ENCODE peak calls at places on chromosomes 1 and 21, in eight cellular contexts. A, H, U, L, I, C, B and V are unnamed samples.

GRCh38 chr1:74517599-74518051 is 5.2 kb upstream of the LRRC53 start:
- DNase-seq in A (no peak), H (no peak), U (no peak), L (no peak), I (no peak), C (no peak), B (no peak), V (no peak)

GRCh38 chr1:202888507-202889360 is at the start of gene RABIF:
- DNase-seq in A (peak), H (peak), U (peak), L (peak), I (peak), C (peak), B (peak), V (peak)

GRCh38 chr21:15850645-15851044 is 120.9 kb downstream of the USP25 start:
- DNase-seq in A (no peak), H (no peak), U (no peak), L (no peak), I (no peak), C (peak), B (no peak), V (no peak)

GRCh38 chr1:16447641-16448040 is 7.1 kb downstream of the NECAP2 start:
- DNase-seq in A (no peak), H (no peak), U (no peak), L (no peak), I (no peak), C (no peak), B (no peak), V (no peak)

GRCh38 chr1:116391207-116391606 is 18.2 kb downstream of the ATP1A1 start:
- DNase-seq in A (no peak), H (no peak), U (no peak), L (no peak), I (no peak), C (no peak), B (no peak), V (no peak)

GRCh38 chr1:226608699-226609505 is 60.3 kb downstream of the STUM start:
- DNase-seq in A (peak), H (no peak), U (peak), L (no peak), I (peak), C (no peak), B (peak), V (peak)

GRCh38 chr1:206505702-206506375 is 1.5 kb upstream of the RASSF5 start:
- DNase-seq in A (no peak), H (no peak), U (no peak), L (no peak), I (no peak), C (no peak), B (no peak), V (no peak)

GRCh38 chr1:44259090-44259489 is 45.8 kb downstream of the DMAP1 start:
- DNase-seq in A (no peak), H (no peak), U (no peak), L (no peak), I (no peak), C (no peak), B (no peak), V (no peak)

GRCh38 chr1:168465942-168466702 is 77.7 kb downstream of the XCL2 start:
- DNase-seq in A (no peak), H (no peak), U (peak), L (no peak), I (no peak), C (no peak), B (no peak), V (peak)

GRCh38 chr1:51073456-51073855 is 28.6 kb upstream of the C1orf185 start:
- DNase-seq in A (no peak), H (no peak), U (no peak), L (no peak), I (no peak), C (no peak), B (no peak), V (no peak)

GRCh38 chr1:96372881-96373280 is 348.7 kb upstream of the PTBP2 start:
- DNase-seq in A (no peak), H (no peak), U (no peak), L (no peak), I (no peak), C (no peak), B (no peak), V (no peak)

GRCh38 chr1:230263573-230264195 is 162.4 kb downstream of the PGBD5 start:
- DNase-seq in A (no peak), H (no peak), U (no peak), L (no peak), I (no peak), C (no peak), B (no peak), V (no peak)